ENCODE peak calls at places on chromosomes 2 and 18, in four cellular contexts. One of them, this sample, is unnamed.

GRCh38 chr2:47147011-47147410 is 8.1 kb downstream of the STPG4 start:
- DNase-seq in A549: no peak
- DNase-seq in GM12878: no peak
- DNase-seq in HepG2: no peak
- DNase-seq in this sample: no peak

GRCh38 chr2:39743170-39743851 is 35.7 kb downstream of the THUMPD2 start:
- DNase-seq in A549: no peak
- DNase-seq in GM12878: no peak
- DNase-seq in HepG2: no peak
- DNase-seq in this sample: no peak

GRCh38 chr2:202425036-202425435 is 48.9 kb downstream of the BMPR2 start:
- DNase-seq in A549: no peak
- DNase-seq in GM12878: no peak
- DNase-seq in HepG2: no peak
- DNase-seq in this sample: no peak

GRCh38 chr2:214104219-214104618 is 306.6 kb upstream of the VWC2L start:
- DNase-seq in A549: no peak
- DNase-seq in GM12878: no peak
- DNase-seq in HepG2: no peak
- DNase-seq in this sample: no peak

GRCh38 chr2:55721601-55722215 is 28.1 kb upstream of the PNPT1 start:
- DNase-seq in A549: no peak
- DNase-seq in GM12878: no peak
- DNase-seq in HepG2: no peak
- DNase-seq in this sample: no peak

GRCh38 chr2:68040078-68040477 is 22.7 kb downstream of the C1D start:
- DNase-seq in A549: no peak
- DNase-seq in GM12878: no peak
- DNase-seq in HepG2: no peak
- DNase-seq in this sample: no peak

GRCh38 chr2:46481541-46482193 is 2.3 kb downstream of the TMEM247 start:
- DNase-seq in A549: peak; percentile 47
- DNase-seq in GM12878: no peak
- DNase-seq in HepG2: no peak
- DNase-seq in this sample: no peak

GRCh38 chr18:12819822-12820221 is 64.2 kb downstream of the PTPN2 start:
- DNase-seq in A549: no peak
- DNase-seq in GM12878: no peak
- DNase-seq in HepG2: no peak
- DNase-seq in this sample: no peak

GRCh38 chr2:168053676-168054075 is 193.7 kb downstream of the STK39 start:
- DNase-seq in A549: no peak
- DNase-seq in GM12878: no peak
- DNase-seq in HepG2: no peak
- DNase-seq in this sample: no peak

GRCh38 chr2:199310654-199311275 is 147.0 kb downstream of the SATB2 start:
- DNase-seq in A549: no peak
- DNase-seq in GM12878: no peak
- DNase-seq in HepG2: no peak
- DNase-seq in this sample: no peak

GRCh38 chr2:232230557-232230956 is 148.0 kb upstream of the ALPP start:
- DNase-seq in A549: peak; percentile 45
- DNase-seq in GM12878: no peak
- DNase-seq in HepG2: peak; percentile 39
- DNase-seq in this sample: peak; percentile 8

GRCh38 chr2:72205546-72205863 is 57.8 kb upstream of the CYP26B1 start:
- DNase-seq in A549: no peak
- DNase-seq in GM12878: no peak
- DNase-seq in HepG2: peak; percentile 89
- DNase-seq in this sample: no peak

GRCh38 chr2:162365392-162365791 is 21.5 kb downstream of the GCA start:
- DNase-seq in A549: no peak
- DNase-seq in GM12878: no peak
- DNase-seq in HepG2: no peak
- DNase-seq in this sample: no peak

GRCh38 chr2:42906557-42907380 is 114.4 kb upstream of the HAAO start:
- DNase-seq in A549: no peak
- DNase-seq in GM12878: no peak
- DNase-seq in HepG2: no peak
- DNase-seq in this sample: peak; percentile 75

GRCh38 chr2:12347049-12347448 is 369.7 kb upstream of the TRIB2 start:
- DNase-seq in A549: no peak
- DNase-seq in GM12878: no peak
- DNase-seq in HepG2: no peak
- DNase-seq in this sample: no peak

GRCh38 chr2:135688002-135688401 is 53.7 kb upstream of the UBXN4 start:
- DNase-seq in A549: no peak
- DNase-seq in GM12878: peak; percentile 31
- DNase-seq in HepG2: no peak
- DNase-seq in this sample: no peak

GRCh38 chr18:57230861-57231260 is 84.0 kb downstream of the BOD1L2 start:
- DNase-seq in A549: no peak
- DNase-seq in GM12878: no peak
- DNase-seq in HepG2: no peak
- DNase-seq in this sample: no peak

GRCh38 chr2:53312721-53313120 is 454.9 kb upstream of the CHAC2 start:
- DNase-seq in A549: no peak
- DNase-seq in GM12878: no peak
- DNase-seq in HepG2: no peak
- DNase-seq in this sample: no peak

GRCh38 chr2:64036343-64036742 is 17.1 kb upstream of the VPS54 start:
- DNase-seq in A549: no peak
- DNase-seq in GM12878: no peak
- DNase-seq in HepG2: no peak
- DNase-seq in this sample: no peak

GRCh38 chr18:55318864-55319516 is 269.0 kb downstream of the TCF4 start:
- DNase-seq in A549: no peak
- DNase-seq in GM12878: no peak
- DNase-seq in HepG2: no peak
- DNase-seq in this sample: no peak

GRCh38 chr2:96763511-96764252 is 3.0 kb downstream of the CNNM4 start:
- DNase-seq in A549: no peak
- DNase-seq in GM12878: no peak
- DNase-seq in HepG2: peak; percentile 49
- DNase-seq in this sample: peak; percentile 71

GRCh38 chr2:40435426-40436092 is 16.3 kb downstream of the SLC8A1 start:
- DNase-seq in A549: no peak
- DNase-seq in GM12878: no peak
- DNase-seq in HepG2: no peak
- DNase-seq in this sample: no peak

GRCh38 chr2:31297751-31298150 is 63.8 kb downstream of the EHD3 start:
- DNase-seq in A549: peak; percentile 42
- DNase-seq in GM12878: no peak
- DNase-seq in HepG2: no peak
- DNase-seq in this sample: no peak

GRCh38 chr2:74418312-74418711 is 3.1 kb downstream of the C2orf81 start:
- DNase-seq in A549: no peak
- DNase-seq in GM12878: no peak
- DNase-seq in HepG2: no peak
- DNase-seq in this sample: no peak

GRCh38 chr2:207239754-207240494 is 74.2 kb upstream of the KLF7 start:
- DNase-seq in A549: no peak
- DNase-seq in GM12878: no peak
- DNase-seq in HepG2: no peak
- DNase-seq in this sample: no peak

GRCh38 chr2:36857713-36858112 is 108.6 kb downstream of the STRN start:
- DNase-seq in A549: no peak
- DNase-seq in GM12878: no peak
- DNase-seq in HepG2: no peak
- DNase-seq in this sample: no peak

GRCh38 chr2:127721311-127721977 is 20.1 kb downstream of the SFT2D3 start:
- DNase-seq in A549: no peak
- DNase-seq in GM12878: no peak
- DNase-seq in HepG2: no peak
- DNase-seq in this sample: no peak

GRCh38 chr2:95076705-95077520 is 44.7 kb downstream of the MRPS5 start:
- DNase-seq in A549: peak; percentile 74
- DNase-seq in GM12878: no peak
- DNase-seq in HepG2: peak; percentile 70
- DNase-seq in this sample: peak; percentile 73

GRCh38 chr2:71453404-71454220 is at the start of gene DYSF:
- DNase-seq in A549: no peak
- DNase-seq in GM12878: no peak
- DNase-seq in HepG2: no peak
- DNase-seq in this sample: peak; percentile 83

GRCh38 chr18:35949903-35950627 is 22.4 kb upstream of the RMP24 start:
- DNase-seq in A549: peak; percentile 59
- DNase-seq in GM12878: no peak
- DNase-seq in HepG2: peak; percentile 56
- DNase-seq in this sample: peak; percentile 65

GRCh38 chr2:241224851-241225438 is 36.5 kb downstream of the ANO7 start:
- DNase-seq in A549: no peak
- DNase-seq in GM12878: no peak
- DNase-seq in HepG2: no peak
- DNase-seq in this sample: no peak

GRCh38 chr2:205129531-205129930 is 552.8 kb upstream of the NRP2 start:
- DNase-seq in A549: no peak
- DNase-seq in GM12878: no peak
- DNase-seq in HepG2: no peak
- DNase-seq in this sample: no peak

GRCh38 chr2:189866296-189866695 is 82.0 kb downstream of the PMS1 start:
- DNase-seq in A549: no peak
- DNase-seq in GM12878: no peak
- DNase-seq in HepG2: no peak
- DNase-seq in this sample: no peak

GRCh38 chr18:78773819-78774218 is 205.8 kb upstream of the SALL3 start:
- DNase-seq in A549: no peak
- DNase-seq in GM12878: no peak
- DNase-seq in HepG2: no peak
- DNase-seq in this sample: no peak

GRCh38 chr18:78771496-78772368 is 207.9 kb upstream of the SALL3 start:
- DNase-seq in A549: no peak
- DNase-seq in GM12878: no peak
- DNase-seq in HepG2: no peak
- DNase-seq in this sample: no peak

GRCh38 chr18:78773303-78773755 is 206.3 kb upstream of the SALL3 start:
- DNase-seq in A549: no peak
- DNase-seq in GM12878: no peak
- DNase-seq in HepG2: no peak
- DNase-seq in this sample: no peak

GRCh38 chr18:78774741-78775141 is 204.9 kb upstream of the SALL3 start:
- DNase-seq in A549: no peak
- DNase-seq in GM12878: no peak
- DNase-seq in HepG2: no peak
- DNase-seq in this sample: no peak

DNA sequence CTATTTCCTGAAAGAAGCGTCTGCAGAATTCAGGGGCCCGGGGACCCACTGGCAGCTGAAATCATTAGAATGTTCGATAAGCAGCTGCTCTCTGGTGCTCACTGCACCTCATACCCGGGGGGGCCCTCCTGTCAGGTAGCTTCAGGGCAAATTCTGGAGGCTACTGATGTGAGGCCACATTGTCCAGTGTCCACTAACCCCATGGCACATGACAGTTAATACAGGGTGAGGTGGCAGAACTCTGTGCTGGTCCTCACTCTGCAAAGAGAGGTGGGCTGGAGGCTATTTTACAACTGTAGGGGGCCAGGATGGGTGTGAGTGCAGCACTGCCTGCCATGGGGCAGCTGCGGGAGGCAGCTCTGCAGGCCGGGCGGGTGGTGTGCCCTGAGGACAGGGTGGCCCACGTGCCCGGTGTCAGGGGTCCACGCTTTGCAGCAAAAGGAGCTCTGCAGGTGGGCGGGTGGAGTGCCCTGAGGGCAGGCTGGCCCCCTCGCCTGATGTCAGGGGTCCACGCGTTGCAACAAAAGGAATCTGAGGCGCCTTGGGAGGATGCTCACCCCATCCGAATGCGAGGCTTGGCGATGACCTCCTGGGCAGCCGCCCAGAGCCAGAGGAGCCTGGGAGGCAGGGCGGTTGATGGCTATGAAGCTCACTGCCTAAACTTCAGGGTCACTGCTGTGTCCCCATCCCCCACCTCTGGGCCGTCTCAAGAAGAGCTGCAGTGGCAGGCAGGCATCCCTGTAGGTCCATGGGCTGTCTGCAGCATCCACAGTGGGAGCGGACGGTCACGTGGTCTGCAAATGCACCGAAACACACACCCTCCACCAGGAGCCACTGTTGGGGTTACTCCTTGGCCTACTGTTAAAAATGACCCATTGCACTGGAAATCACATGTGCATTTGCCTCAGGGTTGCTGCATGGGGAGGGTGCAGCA is 207.0 kb upstream of the SALL3 start:
- DNase-seq in A549: no peak
- DNase-seq in GM12878: no peak
- DNase-seq in HepG2: no peak
- DNase-seq in this sample: no peak
- TF ChIP-seq CHD2 in A549: no peak
- TF ChIP-seq CHD2 in GM12878: no peak
- TF ChIP-seq CHD2 in HepG2: no peak
- TF ChIP-seq CHD2 in this sample: no peak

GRCh38 chr18:39681061-39681460 is 2115.5 kb upstream of the CELF4 start:
- DNase-seq in A549: no peak
- DNase-seq in GM12878: no peak
- DNase-seq in HepG2: no peak
- DNase-seq in this sample: no peak
- TF ChIP-seq JUNB in A549: no peak
- TF ChIP-seq JUNB in GM12878: no peak
- TF ChIP-seq JUNB in HepG2: no peak
- TF ChIP-seq JUNB in this sample: no peak

GRCh38 chr2:114022360-114023085 is 132.6 kb downstream of the ACTR3 start:
- DNase-seq in A549: peak; percentile 43
- DNase-seq in GM12878: no peak
- DNase-seq in HepG2: peak; percentile 67
- DNase-seq in this sample: no peak
- TF ChIP-seq CHD2 in A549: no peak
- TF ChIP-seq CHD2 in GM12878: no peak
- TF ChIP-seq CHD2 in HepG2: no peak
- TF ChIP-seq CHD2 in this sample: no peak

GRCh38 chr2:240060977-240061591 is 7.8 kb upstream of the OR6B3 start:
- DNase-seq in A549: peak; percentile 59
- DNase-seq in GM12878: no peak
- DNase-seq in HepG2: peak; percentile 57
- DNase-seq in this sample: peak; percentile 24
- TF ChIP-seq JUNB in A549: no peak
- TF ChIP-seq JUNB in GM12878: no peak
- TF ChIP-seq JUNB in HepG2: no peak
- TF ChIP-seq JUNB in this sample: no peak

GRCh38 chr18:63317982-63318881 is 1.3 kb downstream of the BCL2 start:
- DNase-seq in A549: no peak
- DNase-seq in GM12878: no peak
- DNase-seq in HepG2: no peak
- DNase-seq in this sample: no peak

GRCh38 chr18:63317556-63317946 is 2.0 kb downstream of the BCL2 start:
- DNase-seq in A549: no peak
- DNase-seq in GM12878: no peak
- DNase-seq in HepG2: no peak
- DNase-seq in this sample: no peak

GRCh38 chr18:63319383-63320040 is at the start of gene BCL2:
- DNase-seq in A549: peak; percentile 18
- DNase-seq in GM12878: no peak
- DNase-seq in HepG2: no peak
- DNase-seq in this sample: no peak

GRCh38 chr18:63320041-63320689 is 596 bp upstream of the BCL2 start:
- DNase-seq in A549: peak; percentile 60
- DNase-seq in GM12878: no peak
- DNase-seq in HepG2: peak; percentile 61
- DNase-seq in this sample: peak; percentile 70

GRCh38 chr18:63318882-63319382 is 637 bp downstream of the BCL2 start:
- DNase-seq in A549: no peak
- DNase-seq in GM12878: no peak
- DNase-seq in HepG2: no peak
- DNase-seq in this sample: no peak
- TF ChIP-seq CHD2 in A549: no peak
- TF ChIP-seq CHD2 in GM12878: no peak
- TF ChIP-seq CHD2 in HepG2: no peak
- TF ChIP-seq CHD2 in this sample: no peak